ENCODE peak calls at places on chromosomes 1 and 21, in seven cellular contexts. N is lower leg skin, H is neuronal stem cell, U is GM23248, Y is fibroblast of mammary gland, W is foreskin fibroblast, E is PC-3. C is an unnamed sample.

GRCh38 chr1:215667796-215668195 is 100.7 kb downstream of the KCTD3 start:
- DNase-seq in E (no peak), N (no peak), H (no peak), Y (no peak), W (no peak), U (no peak), C (no peak)

GRCh38 chr1:21292991-21293536 is 2.8 kb upstream of the ECE1 start:
- DNase-seq in Y (no peak), E (no peak), H (no peak), U (no peak), W (no peak), N (no peak), C (peak; percentile 86)

GRCh38 chr1:206935491-206936067 is 10.7 kb downstream of the PIGR start:
- DNase-seq in H (no peak), W (no peak), U (peak; percentile 44), E (peak; percentile 62), N (no peak), Y (peak; percentile 19), C (no peak)

GRCh38 chr1:64343105-64343960 is 126.6 kb upstream of the CACHD1 start:
- DNase-seq in U (peak; percentile 91), H (no peak), N (peak; percentile 81), Y (peak; percentile 59), E (peak; percentile 99), W (peak; percentile 76), C (no peak)

GRCh38 chr1:32972814-32973428 is 8.3 kb upstream of the RNF19B start:
- DNase-seq in U (peak; percentile 63), E (peak; percentile 67), Y (no peak), H (peak; percentile 69), N (no peak), W (no peak), C (no peak)

GRCh38 chr1:95252422-95252821 is 18.4 kb downstream of the RWDD3 start:
- DNase-seq in Y (no peak), E (no peak), N (no peak), H (no peak), W (no peak), U (no peak), C (no peak)

GRCh38 chr1:116115476-116115875 is 4.3 kb downstream of the MAB21L3 start:
- DNase-seq in H (no peak), W (peak; percentile 85), N (no peak), U (peak; percentile 89), E (peak; percentile 94), Y (peak; percentile 69), C (no peak)

GRCh38 chr1:81213279-81213678 is 587.5 kb upstream of the ADGRL2 start:
- DNase-seq in N (no peak), E (no peak), H (no peak), Y (no peak), W (no peak), U (no peak), C (no peak)

GRCh38 chr1:147613506-147613905 is 56.8 kb downstream of the ACP6 start:
- DNase-seq in E (no peak), N (no peak), W (peak; percentile 56), U (no peak), Y (peak; percentile 68), H (no peak), C (no peak)

GRCh38 chr1:224831501-224831900 is 98.0 kb upstream of the DNAH14 start:
- DNase-seq in N (no peak), H (no peak), U (peak; percentile 55), Y (peak; percentile 44), E (no peak), W (no peak), C (no peak)

GRCh38 chr1:145871994-145872411 is 13.1 kb upstream of the PIAS3 start:
- DNase-seq in U (peak; percentile 75), E (no peak), Y (peak; percentile 53), H (no peak), W (peak; percentile 41), N (no peak), C (no peak)

GRCh38 chr1:19191811-19192210 is 18.3 kb downstream of the UBR4 start:
- DNase-seq in U (no peak), N (no peak), W (no peak), H (no peak), E (no peak), Y (no peak), C (no peak)

GRCh38 chr21:38175321-38175720 is 81.5 kb upstream of the KCNJ15 start:
- DNase-seq in N (no peak), Y (peak; percentile 68), H (no peak), W (no peak), U (peak; percentile 48), E (no peak), C (no peak)

GRCh38 chr1:45037456-45037855 is 25.4 kb downstream of the UROD start:
- DNase-seq in E (peak; percentile 28), H (no peak), W (peak; percentile 14), U (peak; percentile 7), Y (no peak), N (no peak), C (no peak)

GRCh38 chr1:239169276-239169675 is 217.1 kb upstream of the CHRM3 start:
- DNase-seq in H (no peak), Y (no peak), U (no peak), N (no peak), W (no peak), E (peak; percentile 97), C (no peak)

GRCh38 chr1:55781944-55782482 is 566.8 kb upstream of the USP24 start:
- DNase-seq in H (no peak), N (peak; percentile 19), Y (peak; percentile 95), U (peak; percentile 80), E (peak; percentile 93), W (peak; percentile 76), C (no peak)

GRCh38 chr1:6904476-6905170 is 119.4 kb downstream of the CAMTA1 start:
- DNase-seq in E (no peak), W (no peak), H (no peak), N (no peak), U (no peak), Y (no peak), C (no peak)

GRCh38 chr1:216178266-216178665 is 245.0 kb downstream of the USH2A start:
- DNase-seq in N (no peak), U (no peak), H (no peak), W (no peak), E (no peak), Y (no peak), C (no peak)

GRCh38 chr1:160971618-160972056 is 17.0 kb upstream of the ITLN2 start:
- DNase-seq in E (no peak), N (no peak), U (no peak), Y (no peak), W (no peak), H (no peak), C (no peak)

GRCh38 chr1:197868751-197869501 is 33.5 kb upstream of the C1orf53 start:
- DNase-seq in N (no peak), Y (peak; percentile 76), U (peak; percentile 79), W (peak; percentile 51), H (peak; percentile 17), E (peak; percentile 66), C (peak; percentile 21)

GRCh38 chr21:46585191-46585953 is 19.5 kb downstream of the S100B start:
- DNase-seq in N (peak; percentile 43), W (no peak), Y (no peak), H (no peak), U (no peak), E (no peak), C (no peak)

GRCh38 chr1:221989741-221990140 is 247.9 kb upstream of the DUSP10 start:
- DNase-seq in Y (no peak), N (no peak), W (no peak), H (no peak), U (no peak), E (peak; percentile 40), C (no peak)

GRCh38 chr1:151510020-151510405 is 1.2 kb upstream of the CGN start:
- DNase-seq in E (no peak), N (no peak), H (no peak), W (no peak), U (no peak), Y (no peak), C (no peak)

DNA sequence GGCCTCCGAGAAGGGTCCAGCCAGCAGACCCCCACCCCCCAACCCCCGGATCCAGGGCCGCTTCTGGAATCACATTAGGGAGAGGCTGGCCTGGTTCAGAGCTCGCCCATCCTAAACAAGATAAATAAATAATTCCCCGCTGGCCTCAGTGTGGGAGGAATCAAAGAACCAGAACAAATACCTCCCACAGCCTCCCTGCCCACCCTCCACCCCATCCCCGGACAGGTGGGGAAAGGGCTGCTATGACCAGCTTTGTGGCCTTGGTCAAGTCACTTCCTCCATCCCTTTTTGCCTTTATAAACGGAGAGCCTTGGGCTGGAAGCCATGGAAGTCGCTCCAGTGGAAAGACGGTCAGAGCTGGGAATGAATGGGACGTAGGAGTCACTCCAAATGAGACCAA is 63.5 kb downstream of the MEF2D start:
- DNase-seq in E (no peak), U (no peak), Y (no peak), W (no peak), N (no peak), H (no peak), C (no peak)
- H3K4me3 ChIP-seq in E (no peak overlapping the region), U (no peak overlapping the region), Y (no peak overlapping the region), W (no peak overlapping the region), N (no peak overlapping the region), H (no peak overlapping the region), C (no peak overlapping the region)

GRCh38 chr1:92484472-92485373 is 2.0 kb downstream of the GFI1 start:
- DNase-seq in U (peak; percentile 33), H (peak; percentile 56), N (no peak), W (no peak), Y (no peak), E (peak; percentile 22), C (no peak)
- H3K4me3 ChIP-seq in U (peak overlapping the region; percentile 64), H (no peak overlapping the region), N (peak overlapping the region; percentile 21), W (no peak overlapping the region), Y (peak overlapping the region; percentile 10), E (peak overlapping the region; percentile 71), C (peak overlapping the region; percentile 66)

GRCh38 chr1:10637833-10638558 is 158.4 kb downstream of the CASZ1 start:
- DNase-seq in U (no peak), Y (no peak), W (no peak), H (no peak), E (no peak), N (no peak), C (no peak)
- H3K4me3 ChIP-seq in U (no peak overlapping the region), Y (no peak overlapping the region), W (peak overlapping the region; percentile 24), H (no peak overlapping the region), E (no peak overlapping the region), N (no peak overlapping the region), C (no peak overlapping the region)

GRCh38 chr1:111417755-111418154 is 9.8 kb downstream of the OVGP1 start:
- DNase-seq in W (peak; percentile 28), Y (peak; percentile 7), E (peak; percentile 58), N (no peak), U (no peak), H (no peak), C (no peak)

GRCh38 chr1:111419037-111419436 is 8.5 kb downstream of the OVGP1 start:
- DNase-seq in Y (no peak), W (no peak), E (no peak), U (no peak), N (no peak), H (no peak), C (no peak)

GRCh38 chr1:111414756-111415155 is 12.8 kb downstream of the OVGP1 start:
- DNase-seq in H (no peak), W (no peak), N (no peak), Y (no peak), U (no peak), E (no peak), C (no peak)

GRCh38 chr1:111412839-111413238 is 14.7 kb downstream of the OVGP1 start:
- DNase-seq in N (no peak), H (no peak), Y (peak; percentile 59), E (no peak), U (no peak), W (no peak), C (no peak)

DNA sequence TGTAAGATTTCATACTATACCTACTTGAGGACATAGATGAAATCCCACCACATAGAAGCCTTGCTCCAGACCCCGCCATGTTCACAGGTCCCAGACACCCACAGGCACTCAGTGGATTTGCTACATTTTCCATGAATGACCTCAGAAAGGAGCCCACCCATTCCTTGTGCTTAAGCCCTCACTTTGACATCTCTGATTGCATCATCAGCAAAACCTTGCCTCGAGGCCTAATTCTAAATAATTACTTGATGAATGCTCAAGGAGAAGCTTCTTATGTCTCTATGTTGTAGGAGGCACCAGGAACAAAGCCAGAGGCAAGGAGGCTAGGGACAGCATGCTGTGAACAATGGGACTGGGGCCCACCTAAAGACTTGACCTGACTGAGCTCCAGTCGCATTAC is 12.1 kb downstream of the OVGP1 start:
- DNase-seq in H (no peak), N (no peak), E (no peak), Y (no peak), W (no peak), U (no peak), C (no peak)
- H3K4me3 ChIP-seq in H (no peak overlapping the region), N (no peak overlapping the region), E (no peak overlapping the region), Y (no peak overlapping the region), W (no peak overlapping the region), U (no peak overlapping the region), C (no peak overlapping the region)

C was measured in GM12864.